ENCODE peak calls at places on chromosomes 5 and 9, in six cellular contexts. Q, N, G, Y, O and E are unnamed samples.

GRCh38 chr9:106892632-106893031 is 29.7 kb downstream of the ZNF462 start:
- DNase-seq in Q (no peak), N (no peak), G (peak), Y (no peak), O (peak), E (peak)

GRCh38 chr9:114303571-114303970 is 19.3 kb upstream of the ORM1 start:
- DNase-seq in Q (no peak), N (peak), G (no peak), Y (no peak), O (no peak), E (peak)

GRCh38 chr5:53785924-53786323 is 225.5 kb downstream of the NDUFS4 start:
- DNase-seq in Q (no peak), N (no peak), G (no peak), Y (no peak), O (no peak), E (no peak)

GRCh38 chr5:141560725-141561483 is 57.9 kb downstream of the DIAPH1 start:
- DNase-seq in Q (peak), N (peak), G (peak), Y (no peak), O (peak), E (peak)

GRCh38 chr9:127796225-127796813 is 6.4 kb upstream of the FPGS start:
- DNase-seq in Q (no peak), N (no peak), G (no peak), Y (no peak), O (peak), E (no peak)

GRCh38 chr5:110414360-110414759 is 312.1 kb downstream of the TMEM232 start:
- DNase-seq in Q (no peak), N (no peak), G (no peak), Y (no peak), O (peak), E (no peak)

GRCh38 chr5:79853676-79854418 is 137.2 kb downstream of the MTX3 start:
- DNase-seq in Q (no peak), N (no peak), G (peak), Y (no peak), O (peak), E (no peak)

GRCh38 chr9:120439147-120439546 is 140.8 kb downstream of the CDK5RAP2 start:
- DNase-seq in Q (peak), N (peak), G (no peak), Y (no peak), O (peak), E (peak)

GRCh38 chr9:109604036-109604600 is 106.0 kb upstream of the PTPN3 start:
- DNase-seq in Q (no peak), N (no peak), G (no peak), Y (no peak), O (no peak), E (no peak)
- TF ChIP-seq ATF3 in Q (no peak), N (no peak), G (no peak), Y (no peak), O (no peak), E (no peak)

GRCh38 chr9:92385474-92385873 is 18.9 kb downstream of the OGN start:
- DNase-seq in Q (no peak), N (no peak), G (no peak), Y (no peak), O (no peak), E (no peak)
- TF ChIP-seq ATF3 in Q (no peak), N (no peak), G (no peak), Y (no peak), O (no peak), E (no peak)

DNA sequence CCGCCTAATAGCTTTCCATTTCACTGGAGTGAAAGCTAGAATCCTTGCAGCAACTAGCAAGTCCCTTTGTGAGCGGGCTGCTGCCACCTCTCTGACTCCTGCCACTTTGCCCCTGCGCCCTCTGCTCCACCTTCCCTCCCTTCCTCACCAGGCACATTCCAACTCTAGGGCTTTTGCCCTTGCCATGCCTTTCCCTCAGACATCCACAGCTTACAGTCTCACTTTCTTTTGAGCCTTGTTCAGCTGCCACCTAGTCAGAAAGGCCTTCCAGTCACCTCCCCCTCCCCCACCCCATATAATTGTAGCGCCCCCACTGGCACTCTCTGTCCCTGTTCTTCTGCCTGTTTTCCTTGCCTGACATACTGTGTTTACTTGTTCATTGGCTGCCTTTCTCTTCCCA is 31.0 kb downstream of the CYSTM1 start:
- DNase-seq in Q (peak), N (peak), G (no peak), Y (no peak), O (no peak), E (peak)
- TF ChIP-seq ATF3 in Q (no peak), N (no peak), G (no peak), Y (no peak), O (no peak), E (no peak)

DNA sequence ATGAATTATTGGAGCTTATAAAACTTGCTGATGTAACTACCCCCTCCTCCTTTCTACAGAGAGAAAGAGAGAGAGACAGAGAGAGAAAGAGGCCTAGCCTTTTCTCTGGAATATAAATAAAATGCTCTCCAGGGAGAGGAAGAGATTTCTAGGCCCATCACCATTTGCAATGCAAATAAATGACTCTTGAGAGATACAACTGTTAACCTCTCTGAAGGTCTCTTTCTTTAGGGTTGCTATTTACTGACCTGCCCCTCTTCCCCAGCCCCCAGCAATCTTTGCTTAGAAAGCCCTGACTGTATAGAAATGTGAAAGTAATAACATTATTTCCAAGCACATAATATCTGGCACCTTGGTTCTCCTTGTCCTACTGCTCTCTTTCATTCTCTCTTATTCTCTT is 1087.7 kb upstream of the NUDT12 start:
- DNase-seq in Q (no peak), N (no peak), G (no peak), Y (no peak), O (no peak), E (no peak)
- TF ChIP-seq ATF3 in Q (no peak), N (no peak), G (no peak), Y (no peak), O (no peak), E (no peak)

DNA sequence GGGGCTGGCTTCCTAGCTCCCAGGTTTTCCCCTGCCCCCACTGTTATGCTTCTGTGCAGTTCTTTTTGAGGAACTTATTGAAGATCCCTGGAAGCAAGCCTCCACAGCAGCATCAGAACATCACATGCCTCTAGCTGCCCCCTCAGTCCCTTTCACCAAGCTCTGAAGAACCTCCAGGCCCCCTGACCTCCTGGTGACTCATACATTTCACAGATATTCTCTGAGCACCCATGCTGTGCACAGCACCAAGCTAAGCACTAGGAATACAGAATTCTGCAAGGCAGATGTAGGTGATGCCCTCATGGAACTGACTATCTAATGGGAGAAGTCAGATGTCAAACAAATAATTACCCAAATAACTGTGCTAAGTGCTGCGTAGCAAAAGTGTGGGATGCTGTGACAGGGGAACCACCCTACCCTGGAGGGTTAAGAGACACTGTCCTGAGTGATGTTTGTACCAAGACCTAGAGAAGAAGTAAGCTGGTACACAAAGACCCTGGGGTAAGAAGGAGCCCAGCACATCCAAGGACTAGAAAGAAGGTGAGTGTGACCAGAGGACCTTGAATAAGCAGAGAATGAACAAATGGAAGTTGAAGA is 213.7 kb upstream of the NR4A3 start:
- DNase-seq in Q (no peak), N (no peak), G (no peak), Y (no peak), O (no peak), E (no peak)
- TF ChIP-seq ATF3 in Q (no peak), N (no peak), G (no peak), Y (no peak), O (no peak), E (no peak)

GRCh38 chr9:36788534-36788933 is 215.8 kb downstream of the MELK start:
- DNase-seq in Q (peak), N (peak), G (peak), Y (no peak), O (no peak), E (peak)
- TF ChIP-seq ATF3 in Q (no peak), N (no peak), G (no peak), Y (no peak), O (no peak), E (no peak)

GRCh38 chr5:15966066-15966640 is 213.4 kb downstream of the MARCHF11 start:
- DNase-seq in Q (no peak), N (no peak), G (no peak), Y (no peak), O (no peak), E (no peak)
- TF ChIP-seq ATF3 in Q (no peak), N (no peak), G (no peak), Y (no peak), O (no peak), E (no peak)